ENCODE peak calls at places on chromosomes 11 and 22, in eight cellular contexts. B is adrenal gland, F is lung, I is uterus, R is body of pancreas, E is Peyer's patch, X is endothelial cell of umbilical vein, T is heart left ventricle. L is an unnamed sample.

GRCh38 chr11:284081-285020 is 4.6 kb upstream of the PGGHG start:
- DNase-seq in B (peak; percentile 11), F (no peak), I (peak; percentile 13), R (no peak), E (no peak), X (no peak), T (peak; percentile 15), L (peak; percentile 16)

GRCh38 chr11:29263971-29264682 is 752.7 kb downstream of the KCNA4 start:
- DNase-seq in B (no peak), F (no peak), I (no peak), R (no peak), E (no peak), X (no peak), T (no peak), L (no peak)

GRCh38 chr22:30310881-30311771 is 15.6 kb downstream of the TBC1D10A start:
- DNase-seq in B (peak; percentile 92), F (peak; percentile 73), I (peak; percentile 67), R (peak; percentile 89), E (no peak), X (no peak), T (peak; percentile 79), L (no peak)

GRCh38 chr11:129639300-129639699 is 176.3 kb upstream of the TMEM45B start:
- DNase-seq in B (no peak), F (no peak), I (no peak), R (no peak), E (no peak), X (peak; percentile 94), T (no peak), L (no peak)

GRCh38 chr11:1838426-1839131 is at the start of gene TNNI2:
- DNase-seq in B (peak; percentile 26), F (no peak), I (no peak), R (no peak), E (no peak), X (no peak), T (no peak), L (no peak)

GRCh38 chr11:70478194-70478890 is 80.0 kb downstream of the CTTN start:
- DNase-seq in B (no peak), F (no peak), I (no peak), R (no peak), E (no peak), X (no peak), T (no peak), L (no peak)

GRCh38 chr11:81255905-81256304 is 1477.8 kb downstream of the FAM181B start:
- DNase-seq in B (no peak), F (no peak), I (no peak), R (no peak), E (no peak), X (no peak), T (no peak), L (no peak)

GRCh38 chr11:46905806-46906205 is 12.5 kb downstream of the LRP4 start:
- DNase-seq in B (no peak), F (no peak), I (no peak), R (no peak), E (no peak), X (no peak), T (no peak), L (no peak)

GRCh38 chr22:47102648-47103047 is 340.2 kb downstream of the TBC1D22A start:
- DNase-seq in B (no peak), F (no peak), I (no peak), R (peak; percentile 63), E (no peak), X (no peak), T (no peak), L (no peak)

GRCh38 chr22:48845356-48845936 is 982.2 kb downstream of the BRD1 start:
- DNase-seq in B (no peak), F (no peak), I (no peak), R (no peak), E (no peak), X (no peak), T (no peak), L (no peak)

GRCh38 chr11:118276422-118276821 is 12.3 kb upstream of the MPZL2 start:
- DNase-seq in B (no peak), F (no peak), I (no peak), R (no peak), E (no peak), X (peak; percentile 21), T (no peak), L (no peak)

GRCh38 chr22:48758905-48759875 is 1068.5 kb downstream of the BRD1 start:
- DNase-seq in B (peak; percentile 10), F (peak; percentile 22), I (no peak), R (no peak), E (peak; percentile 11), X (no peak), T (peak; percentile 10), L (no peak)

GRCh38 chr22:44526431-44527115 is 28.5 kb upstream of the RTL6 start:
- DNase-seq in B (no peak), F (no peak), I (no peak), R (no peak), E (no peak), X (no peak), T (no peak), L (no peak)

GRCh38 chr11:114340311-114341131 is 44.3 kb downstream of the NNMT start:
- DNase-seq in B (peak; percentile 61), F (no peak), I (peak; percentile 26), R (peak; percentile 58), E (no peak), X (peak; percentile 86), T (peak; percentile 36), L (peak; percentile 44)

GRCh38 chr22:25064894-25065560 is 112.5 kb downstream of the KIAA1671 start:
- DNase-seq in B (peak; percentile 76), F (no peak), I (no peak), R (no peak), E (no peak), X (no peak), T (no peak), L (no peak)

GRCh38 chr11:11253487-11253886 is 99.6 kb downstream of the CSNK2A3 start:
- DNase-seq in B (no peak), F (no peak), I (no peak), R (no peak), E (no peak), X (no peak), T (no peak), L (no peak)

GRCh38 chr11:65911682-65912568 is 6.9 kb downstream of the C11orf68 start:
- DNase-seq in B (peak; percentile 50), F (peak; percentile 52), I (peak; percentile 79), R (no peak), E (no peak), X (peak; percentile 58), T (peak; percentile 58), L (no peak)

GRCh38 chr11:44793350-44794090 is 66.8 kb downstream of the TSPAN18 start:
- DNase-seq in B (no peak), F (no peak), I (no peak), R (no peak), E (no peak), X (no peak), T (no peak), L (no peak)

GRCh38 chr11:58046231-58046630 is 15.5 kb downstream of the OR6Q1 start:
- DNase-seq in B (no peak), F (no peak), I (no peak), R (no peak), E (no peak), X (no peak), T (no peak), L (no peak)

GRCh38 chr22:25492162-25492561 is 72.3 kb upstream of the GRK3 start:
- DNase-seq in B (no peak), F (no peak), I (no peak), R (no peak), E (no peak), X (no peak), T (no peak), L (no peak)

GRCh38 chr11:122293298-122294023 is 177.4 kb upstream of the BLID start:
- DNase-seq in B (no peak), F (no peak), I (no peak), R (no peak), E (no peak), X (no peak), T (no peak), L (no peak)

GRCh38 chr11:86658534-86658933 is 13.9 kb downstream of the ME3 start:
- DNase-seq in B (no peak), F (no peak), I (no peak), R (no peak), E (no peak), X (no peak), T (no peak), L (no peak)
- TF ChIP-seq CTCF in B (no peak), F (no peak), I (no peak), R (no peak), E (no peak), X (no peak), T (no peak), L (no peak)

DNA sequence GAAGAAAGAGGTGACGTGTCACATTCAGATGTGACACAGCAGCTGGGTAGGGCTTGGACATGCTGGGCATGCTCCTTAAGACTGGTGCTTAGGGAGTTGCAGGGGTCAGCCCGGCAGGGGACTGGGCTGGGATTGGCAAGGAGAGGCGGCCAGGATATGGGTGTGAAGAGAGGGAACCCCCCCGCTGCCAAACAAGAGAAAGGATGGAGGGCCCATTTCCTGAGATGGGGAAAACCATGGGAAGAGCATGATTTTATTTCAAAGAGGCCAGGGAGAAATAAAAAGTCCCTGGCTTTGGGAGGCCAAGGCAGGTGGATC is 5.3 kb downstream of the ATF4 start:
- DNase-seq in B (no peak), F (no peak), I (no peak), R (no peak), E (no peak), X (no peak), T (no peak), L (no peak)
- H3K27ac ChIP-seq in B (no peak overlapping the region), F (peak overlapping the region; percentile 36), I (peak overlapping the region; percentile 5), R (no peak overlapping the region), E (no peak overlapping the region), X (no peak overlapping the region), T (no peak overlapping the region), L (no peak overlapping the region)

DNA sequence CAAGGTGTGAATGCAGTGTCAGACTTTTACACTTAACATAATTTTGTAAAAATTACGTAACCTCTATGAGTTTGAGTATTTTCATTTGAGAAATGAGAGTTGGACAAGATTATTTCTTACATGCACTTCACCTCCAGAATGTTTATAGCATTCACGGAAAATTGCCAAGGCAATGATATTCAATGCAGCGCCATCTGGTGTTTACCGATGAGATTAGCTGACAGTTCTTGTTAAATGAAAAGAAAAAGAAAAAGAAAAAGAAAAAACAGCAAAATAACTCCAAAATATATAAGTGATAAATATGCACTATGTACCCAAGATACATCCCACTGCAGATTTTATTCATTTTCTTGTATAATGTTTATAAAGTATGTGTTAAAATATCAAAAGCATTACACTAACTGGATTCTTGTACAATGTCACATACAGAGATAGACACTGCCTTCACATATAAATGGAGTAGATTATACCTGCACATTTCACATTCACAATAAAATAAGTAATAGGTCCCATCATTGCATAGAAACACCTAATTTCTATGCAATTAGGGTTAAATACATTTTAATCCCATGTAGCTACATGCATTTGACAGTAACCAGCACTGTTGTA is 976.3 kb upstream of the FAT3 start:
- DNase-seq in B (peak; percentile 25), F (no peak), I (no peak), R (no peak), E (no peak), X (peak; percentile 56), T (no peak), L (no peak)
- TF ChIP-seq CTCF in B (peak; percentile 73), F (peak; percentile 16), I (no peak), R (peak; percentile 43), E (no peak), X (peak; percentile 38), T (peak; percentile 50), L (peak; percentile 74)

DNA sequence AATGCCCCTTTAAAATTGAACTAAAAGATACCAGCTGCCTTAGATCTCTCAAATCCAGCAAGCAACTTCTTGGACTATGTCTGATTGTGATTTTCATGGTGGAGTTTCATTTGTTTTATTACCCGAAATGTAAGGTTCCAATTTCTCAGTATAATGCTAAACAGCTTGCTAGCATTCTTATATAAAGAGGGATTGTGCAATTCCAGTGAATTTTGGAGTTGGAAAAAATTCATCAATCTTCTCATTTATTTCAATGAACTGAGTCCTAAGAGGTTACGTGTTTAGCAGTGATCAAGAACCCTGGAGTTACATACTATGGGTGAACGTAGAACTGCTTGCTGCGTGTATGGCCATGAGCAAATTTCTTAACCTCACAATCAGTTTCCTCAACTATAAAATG is 5.5 kb downstream of the ETS1 start:
- DNase-seq in B (no peak), F (no peak), I (no peak), R (no peak), E (no peak), X (no peak), T (no peak), L (no peak)
- H3K27ac ChIP-seq in B (no peak overlapping the region), F (no peak overlapping the region), I (no peak overlapping the region), R (no peak overlapping the region), E (no peak overlapping the region), X (no peak overlapping the region), T (no peak overlapping the region), L (no peak overlapping the region)